ENCODE peak calls at places on chromosomes 16 and 17, in six cellular contexts. E, W, P, F, L and H are unnamed samples.

GRCh38 chr17:50027639-50028206 is 28.2 kb upstream of the ITGA3 start:
- DNase-seq in P (peak; percentile 95), L (peak; percentile 70), E (no peak), F (peak; percentile 96), W (peak; percentile 74), H (peak; percentile 93)

GRCh38 chr17:81737947-81738800 is 26.1 kb downstream of the SLC25A10 start:
- DNase-seq in W (no peak), P (no peak), L (no peak), F (no peak), E (no peak), H (no peak)

GRCh38 chr16:63617990-63618763 is 1503.7 kb downstream of the CDH11 start:
- DNase-seq in P (peak; percentile 9), E (peak; percentile 47), W (no peak), F (no peak), L (no peak), H (no peak)

GRCh38 chr16:56964243-56965148 is 2.7 kb downstream of the CETP start:
- DNase-seq in P (peak; percentile 96), E (peak; percentile 82), F (peak; percentile 84), L (peak; percentile 82), W (peak; percentile 36), H (peak; percentile 91)

GRCh38 chr17:45043268-45043681 is 8.2 kb downstream of the DCAKD start:
- DNase-seq in E (no peak), P (no peak), W (no peak), L (no peak), F (no peak), H (no peak)

GRCh38 chr16:86100205-86101134 is 201.5 kb downstream of the IRF8 start:
- DNase-seq in P (no peak), E (no peak), F (peak; percentile 78), W (no peak), L (no peak), H (no peak)

GRCh38 chr16:81521141-81521626 is 76.6 kb downstream of the CMIP start:
- DNase-seq in W (no peak), L (no peak), E (no peak), F (no peak), P (no peak), H (no peak)

GRCh38 chr17:62791235-62792121 is 16.6 kb downstream of the MARCHF10 start:
- DNase-seq in L (no peak), F (peak; percentile 95), P (peak; percentile 91), W (no peak), E (peak; percentile 25), H (peak; percentile 95)

GRCh38 chr17:12730931-12731521 is 58.3 kb upstream of the ARHGAP44 start:
- DNase-seq in P (peak; percentile 71), F (peak; percentile 78), E (peak; percentile 81), W (peak; percentile 87), L (peak; percentile 81), H (peak; percentile 30)

GRCh38 chr17:40065041-40065770 is 2.4 kb downstream of the THRA start:
- DNase-seq in W (no peak), L (no peak), P (peak; percentile 33), F (peak; percentile 58), E (peak; percentile 23), H (peak; percentile 54)

GRCh38 chr16:85424260-85425060 is 188.7 kb upstream of the GSE1 start:
- DNase-seq in P (no peak), L (no peak), F (no peak), E (peak; percentile 37), W (no peak), H (no peak)

GRCh38 chr17:43543300-43543699 is 2.8 kb downstream of the ETV4 start:
- DNase-seq in F (peak; percentile 19), E (no peak), P (no peak), L (no peak), W (no peak), H (no peak)

GRCh38 chr17:65243838-65244237 is 106.7 kb downstream of the RGS9 start:
- DNase-seq in W (peak; percentile 22), F (peak; percentile 24), E (no peak), P (peak; percentile 56), L (no peak), H (peak; percentile 36)

GRCh38 chr16:24836836-24837235 is 8.9 kb upstream of the SLC5A11 start:
- DNase-seq in F (no peak), P (no peak), E (no peak), W (no peak), L (no peak), H (no peak)

GRCh38 chr16:24858219-24859041 is 12.7 kb downstream of the SLC5A11 start:
- DNase-seq in L (no peak), W (no peak), E (peak; percentile 48), P (peak; percentile 64), F (peak; percentile 59), H (peak; percentile 71)

GRCh38 chr16:23801387-23801786 is 34.4 kb upstream of the PRKCB start:
- DNase-seq in F (peak; percentile 51), L (peak; percentile 72), E (peak; percentile 79), P (peak; percentile 65), W (peak; percentile 8), H (peak; percentile 71)

GRCh38 chr17:42233994-42234393 is 39.7 kb upstream of the GHDC start:
- DNase-seq in W (no peak), P (no peak), E (no peak), L (no peak), F (no peak), H (no peak)

GRCh38 chr16:90032664-90033346 is 13.5 kb upstream of the DBNDD1 start:
- DNase-seq in E (no peak), L (no peak), F (peak; percentile 65), W (no peak), P (peak; percentile 51), H (peak; percentile 29)

GRCh38 chr17:33469911-33470310 is 176.8 kb upstream of the ASIC2 start:
- DNase-seq in W (no peak), P (peak; percentile 80), L (no peak), E (no peak), F (peak; percentile 83), H (peak; percentile 88)

GRCh38 chr16:12238598-12238997 is 262.1 kb downstream of the SNX29 start:
- DNase-seq in F (no peak), P (no peak), E (no peak), W (no peak), L (no peak), H (no peak)

GRCh38 chr17:42883802-42884553 is 16.6 kb upstream of the G6PC1 start:
- DNase-seq in W (no peak), L (no peak), F (no peak), E (no peak), P (no peak), H (no peak)

GRCh38 chr16:515175-515962 is 12.1 kb upstream of the CAPN15 start:
- DNase-seq in P (no peak), L (no peak), E (no peak), W (no peak), F (no peak), H (no peak)

GRCh38 chr17:59668816-59669215 is 38.4 kb downstream of the PTRH2 start:
- DNase-seq in W (no peak), L (no peak), F (peak; percentile 97), E (no peak), P (peak; percentile 97), H (peak; percentile 95)

GRCh38 chr16:85574672-85575475 is 38.2 kb upstream of the GSE1 start:
- DNase-seq in W (no peak), P (no peak), L (no peak), E (no peak), F (no peak), H (no peak)

GRCh38 chr17:57868775-57869598 is 19.1 kb upstream of the MRPS23 start:
- DNase-seq in W (no peak), E (no peak), P (no peak), F (no peak), L (no peak), H (no peak)

GRCh38 chr16:78240459-78241222 is 141.2 kb downstream of the WWOX start:
- DNase-seq in P (no peak), L (no peak), F (no peak), W (no peak), E (peak; percentile 68), H (no peak)

GRCh38 chr16:57475711-57476339 is 10.5 kb downstream of the DOK4 start:
- DNase-seq in W (no peak), E (no peak), L (no peak), P (peak; percentile 35), F (peak; percentile 33), H (peak; percentile 71)

GRCh38 chr16:27102701-27103575 is 36.2 kb downstream of the C16orf82 start:
- DNase-seq in P (no peak), L (no peak), F (no peak), E (no peak), W (no peak), H (no peak)

GRCh38 chr16:57618306-57619132 is 9.9 kb upstream of the ADGRG1 start:
- DNase-seq in F (peak; percentile 47), E (peak; percentile 76), W (no peak), P (peak; percentile 31), L (no peak), H (peak; percentile 20)

GRCh38 chr16:83581082-83581481 is 226.7 kb upstream of the HSBP1 start:
- DNase-seq in L (no peak), P (no peak), F (peak; percentile 46), W (no peak), E (no peak), H (no peak)

GRCh38 chr17:15884731-15885130 is 60.2 kb upstream of the ADORA2B start:
- DNase-seq in E (no peak), W (no peak), L (no peak), F (peak; percentile 45), P (peak; percentile 28), H (peak; percentile 18)

GRCh38 chr16:50833929-50834328 is 92.0 kb downstream of the CYLD start:
- DNase-seq in F (no peak), L (peak; percentile 18), W (no peak), P (no peak), E (no peak), H (no peak)

GRCh38 chr17:2173005-2173404 is 118.1 kb downstream of the HIC1 start:
- DNase-seq in L (no peak), P (peak; percentile 76), W (no peak), E (no peak), F (peak; percentile 61), H (no peak)

GRCh38 chr17:13462161-13462560 is 139.6 kb downstream of the HS3ST3A1 start:
- DNase-seq in P (peak; percentile 10), W (no peak), F (peak; percentile 80), L (no peak), E (no peak), H (peak; percentile 27)

GRCh38 chr16:27436065-27436464 is 34.1 kb downstream of the IL21R start:
- DNase-seq in W (no peak), P (no peak), E (no peak), L (no peak), F (no peak), H (no peak)

GRCh38 chr17:61411114-61411943 is 11.7 kb downstream of the TBX2 start:
- DNase-seq in W (no peak), F (peak; percentile 74), E (no peak), L (peak; percentile 60), P (peak; percentile 76), H (peak; percentile 61)
- TF ChIP-seq CTCF in W (no peak), F (peak; percentile 34), E (no peak), L (peak; percentile 26), P (no peak), H (peak; percentile 32)

GRCh38 chr17:71412803-71413202 is 708.0 kb upstream of the SOX9 start:
- DNase-seq in L (no peak), W (no peak), F (peak; percentile 99), P (peak; percentile 94), E (no peak), H (peak; percentile 97)
- TF ChIP-seq CTCF in L (no peak), W (no peak), F (no peak), P (no peak), E (no peak), H (no peak)

GRCh38 chr16:67226804-67227566 is at the start of gene TMEM208:
- DNase-seq in L (peak; percentile 98), F (peak; percentile 98), E (peak; percentile 98), P (peak; percentile 99), W (peak; percentile 91), H (peak; percentile 98)
- TF ChIP-seq CTCF in L (peak; percentile 22), F (peak; percentile 29), E (no peak), P (no peak), W (no peak), H (peak; percentile 21)

GRCh38 chr16:54936979-54937672 is 6.5 kb downstream of the IRX5 start:
- DNase-seq in P (peak; percentile 62), E (no peak), F (no peak), L (no peak), W (no peak), H (peak; percentile 30)
- TF ChIP-seq CTCF in P (peak; percentile 75), E (no peak), F (peak; percentile 20), L (peak; percentile 68), W (peak; percentile 45), H (peak; percentile 62)